ENCODE peak calls at places on chromosomes 1 and 21, in nine cellular contexts. One of them, this sample, is unnamed. For H3K4me1, the result is how much of the 10 kb centered on the place peaks cover.

GRCh38 chr1:116401646-116402176 is 28.7 kb downstream of the ATP1A1 start:
- DNase-seq in endodermal cell: no peak
- DNase-seq in neuronal stem cell: no peak
- DNase-seq in SJSA1: no peak
- DNase-seq in ovary: no peak
- DNase-seq in CD8-positive, alpha-beta memory T cell: no peak
- DNase-seq in hepatocyte: no peak
- DNase-seq in transverse colon: no peak
- DNase-seq in spleen: no peak
- DNase-seq in this sample: no peak

GRCh38 chr1:55385402-55386018 is 170.3 kb upstream of the USP24 start:
- DNase-seq in endodermal cell: no peak
- DNase-seq in neuronal stem cell: no peak
- DNase-seq in SJSA1: no peak
- DNase-seq in ovary: no peak
- DNase-seq in CD8-positive, alpha-beta memory T cell: no peak
- DNase-seq in hepatocyte: no peak
- DNase-seq in transverse colon: no peak
- DNase-seq in spleen: no peak
- DNase-seq in this sample: no peak

GRCh38 chr1:212452323-212453155 is 19.8 kb downstream of the NENF start:
- DNase-seq in endodermal cell: no peak
- DNase-seq in neuronal stem cell: no peak
- DNase-seq in SJSA1: no peak
- DNase-seq in ovary: peak
- DNase-seq in CD8-positive, alpha-beta memory T cell: no peak
- DNase-seq in hepatocyte: no peak
- DNase-seq in transverse colon: no peak
- DNase-seq in spleen: peak
- DNase-seq in this sample: no peak

GRCh38 chr1:14758962-14759361 is 160.5 kb downstream of the KAZN start:
- DNase-seq in endodermal cell: peak
- DNase-seq in neuronal stem cell: no peak
- DNase-seq in SJSA1: no peak
- DNase-seq in ovary: no peak
- DNase-seq in CD8-positive, alpha-beta memory T cell: no peak
- DNase-seq in hepatocyte: no peak
- DNase-seq in transverse colon: no peak
- DNase-seq in spleen: no peak
- DNase-seq in this sample: no peak

GRCh38 chr1:182051938-182052337 is 9.6 kb downstream of the ZNF648 start:
- DNase-seq in endodermal cell: no peak
- DNase-seq in neuronal stem cell: no peak
- DNase-seq in SJSA1: no peak
- DNase-seq in ovary: no peak
- DNase-seq in CD8-positive, alpha-beta memory T cell: no peak
- DNase-seq in hepatocyte: no peak
- DNase-seq in transverse colon: no peak
- DNase-seq in spleen: no peak
- DNase-seq in this sample: no peak

GRCh38 chr1:29527314-29528004 is 291.1 kb downstream of the PTPRU start:
- DNase-seq in endodermal cell: peak
- DNase-seq in neuronal stem cell: no peak
- DNase-seq in SJSA1: no peak
- DNase-seq in ovary: peak
- DNase-seq in CD8-positive, alpha-beta memory T cell: no peak
- DNase-seq in hepatocyte: no peak
- DNase-seq in transverse colon: no peak
- DNase-seq in spleen: peak
- DNase-seq in this sample: no peak

GRCh38 chr1:31548899-31549806 is 27.2 kb upstream of the TINAGL1 start:
- DNase-seq in endodermal cell: peak
- DNase-seq in neuronal stem cell: peak
- DNase-seq in SJSA1: peak
- DNase-seq in ovary: peak
- DNase-seq in CD8-positive, alpha-beta memory T cell: peak
- DNase-seq in hepatocyte: peak
- DNase-seq in transverse colon: peak
- DNase-seq in spleen: peak
- DNase-seq in this sample: peak

GRCh38 chr1:192805832-192806323 is 3.0 kb upstream of the RGS2 start:
- DNase-seq in endodermal cell: no peak
- DNase-seq in neuronal stem cell: no peak
- DNase-seq in SJSA1: peak
- DNase-seq in ovary: no peak
- DNase-seq in CD8-positive, alpha-beta memory T cell: peak
- DNase-seq in hepatocyte: peak
- DNase-seq in transverse colon: no peak
- DNase-seq in spleen: no peak
- DNase-seq in this sample: no peak

GRCh38 chr1:36251794-36252481 is 27.7 kb downstream of the THRAP3 start:
- DNase-seq in endodermal cell: no peak
- DNase-seq in neuronal stem cell: no peak
- DNase-seq in SJSA1: no peak
- DNase-seq in ovary: no peak
- DNase-seq in CD8-positive, alpha-beta memory T cell: no peak
- DNase-seq in hepatocyte: no peak
- DNase-seq in transverse colon: no peak
- DNase-seq in spleen: no peak
- DNase-seq in this sample: no peak

GRCh38 chr1:30045304-30046090 is 677.9 kb downstream of the MATN1 start:
- DNase-seq in endodermal cell: peak
- DNase-seq in neuronal stem cell: no peak
- DNase-seq in SJSA1: no peak
- DNase-seq in ovary: no peak
- DNase-seq in CD8-positive, alpha-beta memory T cell: no peak
- DNase-seq in hepatocyte: no peak
- DNase-seq in transverse colon: no peak
- DNase-seq in spleen: peak
- DNase-seq in this sample: no peak

GRCh38 chr1:57131257-57131656 is 165.4 kb upstream of the C8B start:
- DNase-seq in endodermal cell: no peak
- DNase-seq in neuronal stem cell: no peak
- DNase-seq in SJSA1: no peak
- DNase-seq in ovary: no peak
- DNase-seq in CD8-positive, alpha-beta memory T cell: no peak
- DNase-seq in hepatocyte: no peak
- DNase-seq in transverse colon: no peak
- DNase-seq in spleen: no peak
- DNase-seq in this sample: no peak

DNA sequence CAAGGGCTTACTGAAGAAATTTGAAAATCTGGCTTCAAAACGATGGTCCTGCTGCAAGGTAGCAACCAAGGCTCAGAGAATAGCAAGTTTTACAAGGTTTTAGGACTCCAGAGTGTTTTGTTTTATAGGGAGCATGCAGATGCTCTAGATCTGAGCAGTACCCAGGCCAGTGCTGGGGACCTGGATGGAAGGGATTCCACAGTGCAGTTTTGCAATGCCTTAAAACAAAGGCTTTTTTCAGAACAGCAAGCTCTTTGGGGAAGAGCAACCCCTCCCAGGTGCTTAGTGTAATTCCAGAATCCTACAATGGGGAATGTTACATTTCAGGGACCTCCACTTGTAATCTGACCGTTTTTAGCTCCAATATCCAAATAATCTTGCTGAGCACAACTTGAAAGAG is 6.7 kb downstream of the ROR1 start:
- DNase-seq in endodermal cell: no peak
- DNase-seq in neuronal stem cell: no peak
- DNase-seq in SJSA1: no peak
- DNase-seq in ovary: no peak
- DNase-seq in CD8-positive, alpha-beta memory T cell: no peak
- DNase-seq in hepatocyte: no peak
- DNase-seq in transverse colon: no peak
- DNase-seq in spleen: no peak
- DNase-seq in this sample: no peak
- H3K4me1 ChIP-seq in endodermal cell: under half
- H3K4me1 ChIP-seq in neuronal stem cell: under half
- H3K4me1 ChIP-seq in SJSA1: under half
- H3K4me1 ChIP-seq in ovary: under half
- H3K4me1 ChIP-seq in CD8-positive, alpha-beta memory T cell: under half
- H3K4me1 ChIP-seq in hepatocyte: under half
- H3K4me1 ChIP-seq in transverse colon: under half
- H3K4me1 ChIP-seq in spleen: under half
- H3K4me1 ChIP-seq in this sample: under half

DNA sequence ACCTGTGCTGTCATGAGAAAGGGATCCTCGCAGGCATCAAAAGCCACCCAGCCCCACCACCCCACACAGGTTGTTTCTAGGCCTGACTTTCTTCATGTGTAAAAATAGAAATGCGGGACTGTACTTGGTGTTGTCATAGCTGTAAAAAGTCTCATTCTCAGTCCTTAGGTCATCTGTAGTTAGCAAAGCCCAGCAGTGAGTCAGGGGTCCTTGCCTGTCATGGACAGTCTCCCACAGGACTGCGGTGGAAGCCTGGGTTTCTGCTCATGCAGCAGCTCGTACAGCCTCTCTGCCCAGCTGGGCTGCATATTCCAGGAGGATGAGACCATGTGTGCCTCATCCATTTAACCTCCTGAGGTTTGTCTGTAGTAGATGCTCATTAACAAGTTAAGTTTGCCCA is 58.2 kb downstream of the MRPS6 start:
- DNase-seq in endodermal cell: no peak
- DNase-seq in neuronal stem cell: no peak
- DNase-seq in SJSA1: no peak
- DNase-seq in ovary: no peak
- DNase-seq in CD8-positive, alpha-beta memory T cell: no peak
- DNase-seq in hepatocyte: no peak
- DNase-seq in transverse colon: no peak
- DNase-seq in spleen: no peak
- DNase-seq in this sample: no peak
- H3K4me1 ChIP-seq in endodermal cell: under half
- H3K4me1 ChIP-seq in neuronal stem cell: under half
- H3K4me1 ChIP-seq in SJSA1: under half
- H3K4me1 ChIP-seq in ovary: under half
- H3K4me1 ChIP-seq in CD8-positive, alpha-beta memory T cell: under half
- H3K4me1 ChIP-seq in hepatocyte: under half
- H3K4me1 ChIP-seq in transverse colon: half or more
- H3K4me1 ChIP-seq in spleen: under half
- H3K4me1 ChIP-seq in this sample: under half

GRCh38 chr21:33932731-33933130 is 17.1 kb upstream of the ATP5PO start:
- DNase-seq in endodermal cell: no peak
- DNase-seq in neuronal stem cell: no peak
- DNase-seq in SJSA1: no peak
- DNase-seq in ovary: no peak
- DNase-seq in CD8-positive, alpha-beta memory T cell: no peak
- DNase-seq in hepatocyte: no peak
- DNase-seq in transverse colon: no peak
- DNase-seq in spleen: no peak
- DNase-seq in this sample: no peak
- H3K4me1 ChIP-seq in endodermal cell: under half
- H3K4me1 ChIP-seq in neuronal stem cell: under half
- H3K4me1 ChIP-seq in SJSA1: under half
- H3K4me1 ChIP-seq in ovary: under half
- H3K4me1 ChIP-seq in CD8-positive, alpha-beta memory T cell: half or more
- H3K4me1 ChIP-seq in hepatocyte: under half
- H3K4me1 ChIP-seq in transverse colon: under half
- H3K4me1 ChIP-seq in spleen: under half
- H3K4me1 ChIP-seq in this sample: under half

DNA sequence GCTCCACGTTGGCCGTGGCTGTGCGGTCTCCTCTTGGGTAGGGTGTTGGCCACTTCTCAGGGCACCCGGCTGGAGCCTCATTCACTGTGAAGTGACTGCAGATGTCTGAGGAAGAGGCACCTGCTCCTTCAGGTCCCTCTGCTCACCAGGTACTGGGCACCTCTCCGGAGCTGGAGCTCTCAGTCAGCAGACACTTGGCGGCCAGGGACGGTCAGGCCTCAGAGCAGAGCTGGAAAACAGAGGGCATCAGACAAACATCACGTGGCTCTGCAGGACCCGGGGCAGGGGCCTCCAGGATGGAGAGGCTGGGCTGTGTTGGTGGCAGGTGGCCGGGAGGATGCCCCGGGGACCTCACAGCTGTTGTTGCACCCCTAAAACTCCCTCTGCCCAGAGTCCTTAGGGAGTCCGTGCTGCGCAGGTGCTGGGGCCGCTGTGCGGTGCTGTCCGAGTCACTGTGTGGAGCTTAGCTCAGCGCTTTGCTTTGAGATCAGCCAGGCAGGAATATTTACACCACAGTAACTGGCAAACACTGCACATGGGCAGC is 59.7 kb downstream of the SLX9 start:
- DNase-seq in endodermal cell: no peak
- DNase-seq in neuronal stem cell: no peak
- DNase-seq in SJSA1: no peak
- DNase-seq in ovary: no peak
- DNase-seq in CD8-positive, alpha-beta memory T cell: no peak
- DNase-seq in hepatocyte: no peak
- DNase-seq in transverse colon: no peak
- DNase-seq in spleen: peak
- DNase-seq in this sample: no peak
- H3K4me1 ChIP-seq in endodermal cell: under half
- H3K4me1 ChIP-seq in neuronal stem cell: under half
- H3K4me1 ChIP-seq in SJSA1: under half
- H3K4me1 ChIP-seq in ovary: under half
- H3K4me1 ChIP-seq in CD8-positive, alpha-beta memory T cell: under half
- H3K4me1 ChIP-seq in hepatocyte: under half
- H3K4me1 ChIP-seq in transverse colon: under half
- H3K4me1 ChIP-seq in spleen: under half
- H3K4me1 ChIP-seq in this sample: under half

DNA sequence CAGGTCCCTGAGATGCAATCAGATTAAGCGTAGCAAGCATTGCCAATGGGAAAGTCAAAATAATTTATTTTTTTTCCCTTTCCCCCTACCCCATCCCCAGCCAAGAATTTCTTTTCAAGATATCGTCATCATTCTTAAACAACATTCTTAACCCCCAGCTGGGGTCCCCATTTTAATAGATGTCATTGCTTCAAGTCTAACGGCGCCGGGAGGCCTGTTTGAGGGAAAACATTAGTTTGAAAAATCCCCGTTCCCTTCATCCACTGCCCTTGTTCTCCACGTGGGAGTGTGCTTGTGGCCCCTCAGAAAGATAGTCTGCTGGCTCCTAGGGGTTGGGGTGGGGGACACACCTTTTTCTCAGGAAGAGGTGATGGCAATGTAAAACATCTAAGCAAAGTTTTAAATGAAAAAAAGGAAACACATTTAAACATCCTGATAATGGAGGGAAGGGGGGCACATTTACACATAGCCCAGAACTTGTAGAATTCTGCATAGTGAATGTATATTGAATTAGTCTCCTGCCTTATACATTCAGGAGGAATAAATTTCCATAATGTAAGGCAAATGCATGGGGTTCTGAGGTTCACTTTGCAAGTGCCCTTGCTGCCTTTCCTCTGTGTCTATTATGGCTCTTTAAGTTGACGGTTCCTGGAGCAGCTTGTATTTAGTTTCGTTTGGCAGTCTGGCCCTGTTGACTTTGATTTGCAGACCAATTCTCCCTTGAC is 6.8 kb downstream of the TRNP1 start:
- DNase-seq in endodermal cell: peak
- DNase-seq in neuronal stem cell: no peak
- DNase-seq in SJSA1: no peak
- DNase-seq in ovary: no peak
- DNase-seq in CD8-positive, alpha-beta memory T cell: no peak
- DNase-seq in hepatocyte: no peak
- DNase-seq in transverse colon: no peak
- DNase-seq in spleen: no peak
- DNase-seq in this sample: no peak
- H3K4me1 ChIP-seq in endodermal cell: under half
- H3K4me1 ChIP-seq in neuronal stem cell: half or more
- H3K4me1 ChIP-seq in SJSA1: half or more
- H3K4me1 ChIP-seq in ovary: under half
- H3K4me1 ChIP-seq in CD8-positive, alpha-beta memory T cell: under half
- H3K4me1 ChIP-seq in hepatocyte: half or more
- H3K4me1 ChIP-seq in transverse colon: half or more
- H3K4me1 ChIP-seq in spleen: under half
- H3K4me1 ChIP-seq in this sample: half or more